ENCODE peak calls at places on chromosomes 16 and 17, in six cellular contexts. S is activated T-helper 1 cell treated with anti-CD3 and anti-CD28 coated beads, Interleukin-12 subunit alpha, Interleukin-12 subunit beta, Interleukin-2, Interleukin-4 antibody, amounts not matched to agents 30 ng/mL and 10 ng/mL and 1 ng/mL, durations not matched to agents 14 hours and 24 hours and 36 hours; V is tibial artery; N is stimulated activated CD8-positive, alpha-beta memory T cell treated with anti-CD3 and anti-CD28 coated beads, Interleukin-15, amount 100 ng/mL, for 24 hours; Q is AG04449; X is lung. J is an unnamed sample.

GRCh38 chr16:12317856-12318591 is 341.5 kb downstream of the SNX29 start:
- DNase-seq in S (no peak), V (no peak), N (no peak), Q (no peak), X (no peak), J (no peak)

GRCh38 chr16:88527186-88527936 is 42.8 kb upstream of the ZC3H18 start:
- DNase-seq in S (peak; percentile 37), V (no peak), N (no peak), Q (no peak), X (peak; percentile 59), J (no peak)

GRCh38 chr16:81524382-81524781 is 79.8 kb downstream of the CMIP start:
- DNase-seq in S (no peak), V (no peak), N (no peak), Q (no peak), X (no peak), J (no peak)

GRCh38 chr17:46212634-46213435 is 19.6 kb upstream of the KANSL1 start:
- DNase-seq in S (peak; percentile 57), V (peak; percentile 80), N (no peak), Q (peak; percentile 28), X (peak; percentile 68), J (no peak)

GRCh38 chr17:50627782-50628601 is 6.7 kb upstream of the ABCC3 start:
- DNase-seq in S (no peak), V (no peak), N (no peak), Q (no peak), X (no peak), J (no peak)

GRCh38 chr17:18258356-18259038 is at the start of gene FLII:
- DNase-seq in S (peak; percentile 50), V (peak; percentile 43), N (peak; percentile 47), Q (no peak), X (peak; percentile 39), J (no peak)

GRCh38 chr17:15914400-15915165 is 30.3 kb upstream of the ADORA2B start:
- DNase-seq in S (no peak), V (no peak), N (no peak), Q (no peak), X (no peak), J (no peak)

GRCh38 chr17:63995626-63996025 is 2.5 kb upstream of the PRR29 start:
- DNase-seq in S (no peak), V (no peak), N (no peak), Q (no peak), X (no peak), J (no peak)

GRCh38 chr17:71361691-71362450 is 758.9 kb upstream of the SOX9 start:
- DNase-seq in S (no peak), V (no peak), N (no peak), Q (no peak), X (no peak), J (no peak)

GRCh38 chr17:77019955-77020379 is 120.8 kb upstream of the SEC14L1 start:
- DNase-seq in S (no peak), V (no peak), N (no peak), Q (no peak), X (no peak), J (no peak)

GRCh38 chr16:8885674-8886592 is 3.8 kb downstream of the LITAFD start:
- DNase-seq in S (no peak), V (no peak), N (no peak), Q (no peak), X (no peak), J (no peak)

GRCh38 chr16:55778718-55779117 is 54.2 kb downstream of the CES1 start:
- DNase-seq in S (no peak), V (no peak), N (no peak), Q (no peak), X (no peak), J (no peak)

GRCh38 chr16:27431773-27432599 is 30.0 kb downstream of the IL21R start:
- DNase-seq in S (no peak), V (no peak), N (no peak), Q (no peak), X (peak; percentile 17), J (no peak)

GRCh38 chr17:4900231-4901107 is 1.1 kb downstream of the C17orf107 start:
- DNase-seq in S (peak; percentile 54), V (no peak), N (no peak), Q (no peak), X (no peak), J (no peak)

GRCh38 chr16:24151482-24151939 is 104.6 kb upstream of the CACNG3 start:
- DNase-seq in S (peak; percentile 1), V (no peak), N (no peak), Q (no peak), X (peak; percentile 29), J (no peak)

GRCh38 chr16:27840311-27841060 is 223.0 kb downstream of the GSG1L start:
- DNase-seq in S (no peak), V (no peak), N (no peak), Q (no peak), X (no peak), J (no peak)

GRCh38 chr17:81556175-81556691 is 4.1 kb upstream of the FAAP100 start:
- DNase-seq in S (no peak), V (no peak), N (no peak), Q (no peak), X (no peak), J (no peak)

GRCh38 chr17:73230088-73230487 is 31.6 kb downstream of the CPSF4L start:
- DNase-seq in S (no peak), V (no peak), N (no peak), Q (no peak), X (no peak), J (no peak)

GRCh38 chr17:19336938-19337711 is 25.4 kb downstream of the B9D1 start:
- DNase-seq in S (no peak), V (no peak), N (no peak), Q (no peak), X (no peak), J (no peak)

GRCh38 chr17:12664894-12665262 is 812 bp upstream of the MYOCD start:
- DNase-seq in S (no peak), V (no peak), N (no peak), Q (no peak), X (no peak), J (no peak)

GRCh38 chr16:80375973-80376372 is 164.8 kb upstream of the DYNLRB2 start:
- DNase-seq in S (no peak), V (no peak), N (no peak), Q (no peak), X (no peak), J (no peak)

GRCh38 chr17:63918305-63918704 is 334 bp downstream of the GH1 start:
- DNase-seq in S (no peak), V (no peak), N (no peak), Q (no peak), X (no peak), J (no peak)

GRCh38 chr17:44940321-44940720 is 7.3 kb downstream of the KIF18B start:
- DNase-seq in S (no peak), V (no peak), N (no peak), Q (no peak), X (no peak), J (no peak)

GRCh38 chr16:72850863-72851262 is 197.1 kb downstream of the ZFHX3 start:
- DNase-seq in S (no peak), V (peak; percentile 51), N (no peak), Q (peak; percentile 44), X (no peak), J (no peak)

GRCh38 chr17:41530062-41531048 is 2.2 kb upstream of the KRT19 start:
- DNase-seq in S (no peak), V (no peak), N (no peak), Q (peak; percentile 40), X (no peak), J (peak; percentile 44)

GRCh38 chr17:27240086-27240801 is 53.7 kb upstream of the WSB1 start:
- DNase-seq in S (no peak), V (no peak), N (no peak), Q (no peak), X (no peak), J (no peak)

GRCh38 chr17:35160354-35161201 is 13.0 kb downstream of the UNC45B start:
- DNase-seq in S (no peak), V (no peak), N (no peak), Q (no peak), X (no peak), J (no peak)

GRCh38 chr17:15651583-15652110 is 32.1 kb upstream of the FBXW10B start:
- DNase-seq in S (peak; percentile 41), V (peak; percentile 96), N (no peak), Q (peak; percentile 91), X (peak; percentile 93), J (peak; percentile 89)

GRCh38 chr17:958712-959451 is 20.7 kb downstream of the NXN start:
- DNase-seq in S (no peak), V (no peak), N (no peak), Q (no peak), X (no peak), J (no peak)

GRCh38 chr17:82118815-82119380 is 20.9 kb upstream of the FASN start:
- DNase-seq in S (no peak), V (no peak), N (no peak), Q (no peak), X (no peak), J (no peak)

GRCh38 chr16:840561-841454 is 40.3 kb upstream of the GNG13 start:
- DNase-seq in S (no peak), V (no peak), N (no peak), Q (no peak), X (no peak), J (no peak)

GRCh38 chr16:89575247-89576172 is at the start of gene CPNE7:
- DNase-seq in S (no peak), V (no peak), N (no peak), Q (no peak), X (no peak), J (no peak)

GRCh38 chr16:28898266-28898665 is 20.0 kb downstream of the ATP2A1 start:
- DNase-seq in S (no peak), V (no peak), N (no peak), Q (no peak), X (no peak), J (no peak)

GRCh38 chr16:595942-596735 is 6.3 kb downstream of the RAB40C start:
- DNase-seq in S (no peak), V (no peak), N (no peak), Q (no peak), X (no peak), J (no peak)

GRCh38 chr17:35568561-35568960 is 7.9 kb upstream of the SLFN14 start:
- DNase-seq in S (no peak), V (no peak), N (no peak), Q (no peak), X (no peak), J (no peak)